ENCODE peak calls at places on chromosomes 7 and 10, in four cellular contexts. R is Panc1; U is naive thymus-derived CD4-positive, alpha-beta T cell; X is mucosa of descending colon. F is an unnamed sample.

GRCh38 chr10:132390455-132391371 is 6.3 kb upstream of the PWWP2B start:
- DNase-seq in R (no peak), U (no peak), X (no peak), F (no peak)

GRCh38 chr7:51015581-51015980 is 232.9 kb upstream of the GRB10 start:
- DNase-seq in R (no peak), U (no peak), X (no peak), F (no peak)

GRCh38 chr7:99326408-99326782 is 697 bp downstream of the ARPC1A start:
- DNase-seq in R (no peak), U (no peak), X (no peak), F (no peak)

GRCh38 chr10:44011603-44011981 is 362.9 kb upstream of the ZNF32 start:
- DNase-seq in R (no peak), U (no peak), X (no peak), F (no peak)

GRCh38 chr10:122161795-122162194 is 109.3 kb upstream of the BTBD16 start:
- DNase-seq in R (no peak), U (no peak), X (no peak), F (no peak)

GRCh38 chr7:37333075-37333474 is 115.6 kb downstream of the ELMO1 start:
- DNase-seq in R (no peak), U (no peak), X (no peak), F (no peak)

GRCh38 chr7:3438352-3438751 is 137.3 kb downstream of the SDK1 start:
- DNase-seq in R (no peak), U (no peak), X (no peak), F (no peak)

GRCh38 chr10:132838346-132838970 is 52.5 kb upstream of the NKX6-2 start:
- DNase-seq in R (no peak), U (no peak), X (no peak), F (no peak)

GRCh38 chr10:46284286-46285229 is 2.2 kb upstream of the ANTXRL start:
- DNase-seq in R (no peak), U (peak), X (peak), F (peak)

GRCh38 chr7:108001759-108002725 is 919 bp downstream of the LAMB1 start:
- DNase-seq in R (no peak), U (no peak), X (peak), F (peak)

GRCh38 chr10:106672517-106673175 is 491.9 kb downstream of the SORCS1 start:
- DNase-seq in R (no peak), U (no peak), X (no peak), F (no peak)

GRCh38 chr10:21927601-21928000 is 75.9 kb downstream of the DNAJC1 start:
- DNase-seq in R (no peak), U (no peak), X (no peak), F (no peak)

GRCh38 chr7:111892568-111892967 is 313.6 kb downstream of the DOCK4 start:
- DNase-seq in R (no peak), U (no peak), X (no peak), F (no peak)

GRCh38 chr10:30171601-30172000 is 112.2 kb upstream of the JCAD start:
- DNase-seq in R (no peak), U (no peak), X (no peak), F (no peak)

GRCh38 chr10:32378371-32379301 is 31.7 kb upstream of the EPC1 start:
- DNase-seq in R (peak), U (peak), X (peak), F (peak)

GRCh38 chr10:62666264-62666663 is 138.3 kb upstream of the ADO start:
- DNase-seq in R (no peak), U (no peak), X (no peak), F (no peak)

GRCh38 chr10:97585439-97585811 is 1.2 kb downstream of the HOGA1 start:
- DNase-seq in R (no peak), U (no peak), X (no peak), F (no peak)

GRCh38 chr10:14215601-14216000 is 115.1 kb downstream of the FRMD4A start:
- DNase-seq in R (no peak), U (no peak), X (no peak), F (no peak)

GRCh38 chr7:75980126-75980864 is 14.1 kb downstream of the TMEM120A start:
- DNase-seq in R (no peak), U (no peak), X (peak), F (no peak)

GRCh38 chr10:131773321-131773988 is 127.4 kb upstream of the PPP2R2D start:
- DNase-seq in R (no peak), U (no peak), X (no peak), F (no peak)

GRCh38 chr10:71232089-71232998 is 20.0 kb downstream of the UNC5B start:
- DNase-seq in R (no peak), U (no peak), X (peak), F (no peak)

GRCh38 chr10:108544500-108545120 is 1378.7 kb downstream of the XPNPEP1 start:
- DNase-seq in R (peak), U (no peak), X (peak), F (peak)

GRCh38 chr10:124734311-124735166 is 9.6 kb downstream of the FAM53B start:
- DNase-seq in R (no peak), U (no peak), X (no peak), F (no peak)

GRCh38 chr10:77041636-77042258 is 595.9 kb downstream of the KCNMA1 start:
- DNase-seq in R (no peak), U (peak), X (no peak), F (no peak)

GRCh38 chr10:56782503-56782902 is 421.4 kb upstream of the ZWINT start:
- DNase-seq in R (no peak), U (no peak), X (no peak), F (no peak)

GRCh38 chr10:36236931-36237330 is 594.8 kb upstream of the FZD8 start:
- DNase-seq in R (no peak), U (no peak), X (no peak), F (no peak)

GRCh38 chr7:80392229-80393169 is 119.4 kb downstream of the GNAT3 start:
- DNase-seq in R (no peak), U (peak), X (no peak), F (no peak)

GRCh38 chr10:14386202-14386593 is 55.5 kb upstream of the FRMD4A start:
- DNase-seq in R (no peak), U (no peak), X (no peak), F (no peak)

GRCh38 chr7:460374-461117 is 59.1 kb downstream of the PDGFA start:
- DNase-seq in R (no peak), U (no peak), X (peak), F (no peak)

GRCh38 chr7:80018941-80019808 is 115.5 kb upstream of the GNAI1 start:
- DNase-seq in R (peak), U (peak), X (peak), F (peak)

GRCh38 chr7:9921326-9921725 is 1052.3 kb upstream of the PHF14 start:
- DNase-seq in R (no peak), U (no peak), X (no peak), F (no peak)

GRCh38 chr10:75610187-75610586 is 178.8 kb downstream of the LRMDA start:
- DNase-seq in R (no peak), U (no peak), X (no peak), F (no peak)

GRCh38 chr10:79068203-79068561 is 584 bp upstream of the ZMIZ1 start:
- DNase-seq in R (no peak), U (peak), X (no peak), F (no peak)

GRCh38 chr10:71493741-71494140 is 97.0 kb downstream of the CDH23 start:
- DNase-seq in R (no peak), U (no peak), X (no peak), F (no peak)

GRCh38 chr7:85664341-85664740 is 477.5 kb upstream of the SEMA3D start:
- DNase-seq in R (no peak), U (no peak), X (no peak), F (no peak)

GRCh38 chr10:129971381-129972144 is 7.5 kb upstream of the EBF3 start:
- DNase-seq in R (no peak), U (no peak), X (peak), F (peak)

GRCh38 chr7:131778601-131779000 is 222.2 kb upstream of the PODXL start:
- DNase-seq in R (no peak), U (no peak), X (no peak), F (no peak)

GRCh38 chr10:33008499-33009243 is 50.6 kb upstream of the ITGB1 start:
- DNase-seq in R (peak), U (peak), X (no peak), F (peak)

DNA sequence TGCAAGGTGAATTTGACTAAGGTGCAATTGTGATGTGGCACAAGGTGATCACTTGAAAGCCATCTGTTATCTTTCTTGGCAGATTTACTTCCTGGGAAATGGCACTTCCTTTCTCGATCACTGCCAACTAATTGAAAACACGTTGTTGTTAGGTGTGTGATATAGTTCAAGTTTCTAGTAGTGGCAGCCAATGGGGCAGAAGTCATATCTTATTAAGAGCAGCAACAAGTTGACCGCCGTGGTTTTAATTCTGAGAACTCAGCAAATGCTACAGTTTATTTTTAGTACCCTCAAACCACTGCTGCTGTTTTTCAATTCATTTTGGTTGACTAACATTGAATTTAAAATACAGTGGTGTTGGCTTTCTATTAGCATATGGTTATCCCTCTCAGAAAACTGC is 1.6 kb downstream of the CHN2 start:
- DNase-seq in R (no peak), U (no peak), X (no peak), F (no peak)
- H3K4me3 ChIP-seq in R (no peak), U (peak), X (no peak), F (no peak)

DNA sequence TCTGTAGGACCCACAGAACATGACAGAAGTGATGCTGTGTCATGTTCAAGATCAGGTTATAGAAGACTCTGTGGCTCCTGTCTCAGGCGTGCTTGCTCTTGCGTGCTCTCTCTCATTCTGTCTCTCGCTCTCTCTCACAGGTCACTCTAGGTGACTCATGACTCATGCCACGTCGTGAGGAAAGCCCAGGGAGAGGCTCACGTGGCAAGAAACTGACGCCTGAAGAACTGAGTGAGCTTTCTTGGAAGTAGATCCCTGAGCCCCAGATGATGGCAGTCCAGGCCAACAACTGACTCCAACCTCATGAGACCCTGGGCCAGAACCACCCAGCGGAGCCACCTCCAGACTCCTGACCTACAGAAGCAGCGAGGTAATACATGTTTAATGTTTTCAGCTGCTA is 103.3 kb downstream of the DNMBP start:
- DNase-seq in R (peak), U (no peak), X (no peak), F (no peak)
- H3K4me3 ChIP-seq in R (no peak), U (no peak), X (no peak), F (no peak)

DNA sequence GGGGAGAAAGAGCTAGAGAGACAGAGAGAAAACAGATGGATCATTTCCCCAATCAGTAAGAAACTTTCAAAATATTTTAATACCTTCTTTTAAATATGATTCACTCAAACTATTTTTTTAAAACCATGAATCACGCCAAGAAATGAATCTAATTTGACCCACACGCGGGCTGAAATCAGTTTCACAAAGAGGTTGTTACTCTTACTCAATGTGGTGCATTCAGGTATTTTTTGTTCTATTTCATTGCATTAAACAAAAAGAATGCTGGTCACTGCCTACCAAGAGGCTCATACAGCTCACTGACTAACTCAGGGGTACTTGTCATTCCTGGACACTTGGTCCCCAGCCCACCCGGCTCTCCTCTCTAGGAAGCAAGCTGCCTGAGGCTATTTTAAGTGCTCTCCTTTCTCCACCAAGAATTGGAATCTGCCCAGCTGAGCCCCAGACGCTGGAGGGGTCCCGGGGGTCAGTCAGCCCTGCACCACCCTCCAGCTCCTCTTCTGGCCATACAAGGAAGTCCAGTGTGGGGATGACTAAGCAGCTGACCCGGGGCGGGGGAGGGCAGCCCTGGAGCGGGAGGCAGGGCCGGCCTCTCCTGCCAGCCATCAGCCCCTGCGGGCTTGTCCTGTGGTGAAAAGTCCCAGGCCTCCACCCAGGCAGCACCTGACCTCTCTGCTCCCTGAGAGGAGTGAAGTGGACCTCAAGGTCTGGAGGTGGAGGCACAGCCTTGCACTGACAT is 21.7 kb upstream of the PFKP start:
- DNase-seq in R (no peak), U (no peak), X (peak), F (peak)
- H3K4me3 ChIP-seq in R (no peak), U (no peak), X (no peak), F (no peak)

GRCh38 chr7:13987395-13987794 is 2.1 kb downstream of the ETV1 start:
- DNase-seq in R (no peak), U (no peak), X (no peak), F (no peak)

GRCh38 chr7:13984831-13985685 is 4.4 kb downstream of the ETV1 start:
- DNase-seq in R (no peak), U (no peak), X (no peak), F (peak)

GRCh38 chr7:13988765-13989137 is 715 bp downstream of the ETV1 start:
- DNase-seq in R (no peak), U (no peak), X (no peak), F (no peak)

GRCh38 chr7:13988011-13988410 is 1.5 kb downstream of the ETV1 start:
- DNase-seq in R (no peak), U (no peak), X (no peak), F (no peak)

DNA sequence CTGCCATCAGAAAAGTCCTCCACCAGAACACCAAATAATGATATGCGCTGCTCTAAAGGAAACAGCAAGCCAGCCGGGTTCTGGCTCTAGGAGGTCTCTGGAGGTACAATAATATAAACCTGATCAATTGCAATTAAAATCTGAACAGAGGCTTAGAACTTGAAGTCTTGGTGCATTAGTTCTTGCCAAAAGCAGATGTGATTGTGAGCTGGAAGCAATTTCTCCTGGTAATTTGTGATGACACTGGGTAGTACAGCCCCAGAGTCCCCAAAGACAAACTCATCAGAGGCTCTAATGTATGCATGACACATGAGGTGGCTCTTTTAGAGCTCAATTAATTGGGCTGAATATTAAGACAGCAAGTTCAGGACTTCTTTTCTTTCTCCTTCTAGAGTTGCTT is 3.3 kb downstream of the ETV1 start:
- DNase-seq in R (no peak), U (no peak), X (no peak), F (no peak)
- H3K4me3 ChIP-seq in R (no peak), U (no peak), X (no peak), F (no peak)

GRCh38 chr10:110077436-110078120 is 69.8 kb downstream of the ADD3 start:
- DNase-seq in R (no peak), U (no peak), X (no peak), F (no peak)

GRCh38 chr10:110074986-110075664 is 67.3 kb downstream of the ADD3 start:
- DNase-seq in R (no peak), U (no peak), X (no peak), F (no peak)

GRCh38 chr10:110075726-110076125 is 67.9 kb downstream of the ADD3 start:
- DNase-seq in R (no peak), U (no peak), X (no peak), F (no peak)

GRCh38 chr10:110078317-110078716 is 70.5 kb downstream of the ADD3 start:
- DNase-seq in R (no peak), U (no peak), X (no peak), F (no peak)

DNA sequence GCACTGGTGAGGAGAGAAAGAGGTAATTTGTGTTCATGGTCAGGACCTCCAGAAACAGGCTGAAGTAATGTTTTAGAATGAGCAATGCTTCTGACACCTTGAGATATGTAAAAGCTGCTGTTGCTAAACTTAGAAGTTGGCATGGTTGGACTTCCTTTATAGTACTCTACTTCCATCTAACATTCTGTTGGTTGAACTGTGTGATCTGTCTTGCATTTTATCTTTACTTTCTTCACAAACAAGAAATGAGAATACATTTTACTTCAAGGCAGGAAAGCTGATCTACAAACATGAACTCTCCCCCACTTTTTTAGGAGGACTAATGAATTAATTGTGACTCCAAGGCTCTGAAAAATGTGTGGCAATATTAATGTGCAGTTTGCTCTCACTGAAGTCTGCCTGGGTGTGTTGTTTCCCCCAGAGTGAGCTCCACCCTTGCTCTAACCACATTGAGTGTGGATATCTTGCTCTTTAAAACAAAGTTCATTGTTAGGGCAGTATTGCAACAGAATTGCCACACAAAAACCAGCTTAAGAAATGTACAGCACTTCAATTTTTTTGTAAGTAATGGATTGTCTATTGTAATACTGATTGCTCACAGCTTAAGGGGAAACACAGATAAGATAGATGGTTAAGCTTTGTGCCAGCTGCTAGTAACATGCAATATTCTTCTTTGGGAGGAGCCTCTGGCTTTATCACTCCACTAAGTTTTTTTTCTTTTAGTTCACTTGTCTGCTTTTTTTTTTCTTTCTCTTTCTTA is 69.0 kb downstream of the ADD3 start:
- DNase-seq in R (no peak), U (peak), X (no peak), F (peak)
- H3K4me3 ChIP-seq in R (no peak), U (peak), X (no peak), F (no peak)

GRCh38 chr7:41114166-41114565 is 588.7 kb downstream of the INHBA start:
- DNase-seq in R (no peak), U (no peak), X (no peak), F (no peak)
- H3K4me3 ChIP-seq in R (no peak), U (no peak), X (no peak), F (no peak)

DNA sequence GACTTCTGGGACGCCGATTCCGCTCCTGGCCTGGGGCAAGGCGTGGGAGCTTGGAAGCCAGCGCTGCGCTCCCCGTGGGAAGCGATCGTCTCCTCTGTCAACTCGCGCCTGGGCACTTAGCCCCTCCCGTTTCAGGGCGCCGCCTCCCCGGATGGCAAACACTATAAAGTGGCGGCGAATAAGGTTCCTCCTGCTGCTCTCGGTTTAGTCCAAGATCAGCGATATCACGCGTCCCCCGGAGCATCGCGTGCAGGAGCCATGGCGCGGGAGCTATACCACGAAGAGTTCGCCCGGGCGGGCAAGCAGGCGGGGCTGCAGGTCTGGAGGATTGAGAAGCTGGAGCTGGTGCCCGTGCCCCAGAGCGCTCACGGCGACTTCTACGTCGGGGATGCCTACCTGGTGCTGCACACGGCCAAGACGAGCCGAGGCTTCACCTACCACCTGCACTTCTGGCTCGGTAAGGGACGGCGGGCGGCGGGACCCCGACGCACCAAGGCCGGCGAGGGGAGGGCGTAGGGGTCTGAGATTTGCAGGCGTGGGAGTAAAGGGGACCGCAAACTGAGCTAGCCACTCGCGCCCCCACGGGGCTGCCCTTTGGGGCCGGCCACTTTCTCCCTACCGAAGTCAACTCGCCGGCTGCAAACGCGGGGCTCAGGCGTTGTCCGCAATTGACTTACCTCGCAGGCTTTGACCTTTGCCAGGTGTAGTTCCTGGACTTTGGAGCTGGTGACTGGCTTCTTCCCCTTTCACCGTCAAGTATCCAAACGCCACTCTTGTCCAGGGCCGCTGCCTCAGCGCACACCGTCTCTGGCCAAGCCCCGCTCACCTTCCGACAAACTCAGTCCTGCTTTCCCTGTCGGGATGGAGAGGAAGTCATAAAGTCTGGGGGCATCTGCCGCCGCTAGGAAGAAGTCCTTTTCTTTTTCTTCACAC is at the start of gene SCIN:
- DNase-seq in R (no peak), U (no peak), X (peak), F (peak)
- H3K4me3 ChIP-seq in R (peak), U (peak), X (peak), F (peak)

F was measured in HAP-1.